ENCODE peak calls at places on chromosomes 11 and 22, in ten cellular contexts. One of them, this sample, is unnamed.

GRCh38 chr11:132632641-132633124 is 899.6 kb downstream of the OPCML start:
- DNase-seq in MM.1S: no peak
- DNase-seq in mesenchymal stem cell: peak; percentile 98
- DNase-seq in lower lobe of right lung: no peak
- DNase-seq in HCT116: no peak
- DNase-seq in tibial nerve: no peak
- DNase-seq in uterus: no peak
- DNase-seq in A549: peak; percentile 7
- DNase-seq in mammary epithelial cell: peak; percentile 97
- DNase-seq in testis: no peak
- DNase-seq in this sample: no peak

GRCh38 chr11:130829801-130830562 is 86.3 kb downstream of the SNX19 start:
- DNase-seq in MM.1S: no peak
- DNase-seq in mesenchymal stem cell: no peak
- DNase-seq in lower lobe of right lung: no peak
- DNase-seq in HCT116: no peak
- DNase-seq in tibial nerve: peak; percentile 41
- DNase-seq in uterus: peak; percentile 78
- DNase-seq in A549: no peak
- DNase-seq in mammary epithelial cell: no peak
- DNase-seq in testis: peak; percentile 76
- DNase-seq in this sample: no peak

GRCh38 chr11:58395581-58395980 is 11.1 kb downstream of the OR5B3 start:
- DNase-seq in MM.1S: no peak
- DNase-seq in mesenchymal stem cell: no peak
- DNase-seq in lower lobe of right lung: no peak
- DNase-seq in HCT116: no peak
- DNase-seq in tibial nerve: no peak
- DNase-seq in uterus: no peak
- DNase-seq in A549: no peak
- DNase-seq in mammary epithelial cell: peak; percentile 31
- DNase-seq in testis: no peak
- DNase-seq in this sample: no peak

GRCh38 chr11:2580061-2580421 is 119.8 kb downstream of the KCNQ1OT1 start:
- DNase-seq in MM.1S: no peak
- DNase-seq in mesenchymal stem cell: no peak
- DNase-seq in lower lobe of right lung: peak; percentile 19
- DNase-seq in HCT116: no peak
- DNase-seq in tibial nerve: peak; percentile 10
- DNase-seq in uterus: no peak
- DNase-seq in A549: no peak
- DNase-seq in mammary epithelial cell: no peak
- DNase-seq in testis: no peak
- DNase-seq in this sample: no peak

GRCh38 chr11:79241205-79241604 is 199.6 kb downstream of the TENM4 start:
- DNase-seq in MM.1S: no peak
- DNase-seq in mesenchymal stem cell: no peak
- DNase-seq in lower lobe of right lung: no peak
- DNase-seq in HCT116: no peak
- DNase-seq in tibial nerve: no peak
- DNase-seq in uterus: no peak
- DNase-seq in A549: no peak
- DNase-seq in mammary epithelial cell: no peak
- DNase-seq in testis: no peak
- DNase-seq in this sample: no peak

GRCh38 chr22:19398206-19398605 is 33.3 kb downstream of the HIRA start:
- DNase-seq in MM.1S: no peak
- DNase-seq in mesenchymal stem cell: no peak
- DNase-seq in lower lobe of right lung: no peak
- DNase-seq in HCT116: no peak
- DNase-seq in tibial nerve: no peak
- DNase-seq in uterus: no peak
- DNase-seq in A549: no peak
- DNase-seq in mammary epithelial cell: no peak
- DNase-seq in testis: no peak
- DNase-seq in this sample: no peak

GRCh38 chr11:112228706-112229105 is 2.5 kb downstream of the PTS start:
- DNase-seq in MM.1S: no peak
- DNase-seq in mesenchymal stem cell: no peak
- DNase-seq in lower lobe of right lung: no peak
- DNase-seq in HCT116: no peak
- DNase-seq in tibial nerve: no peak
- DNase-seq in uterus: no peak
- DNase-seq in A549: no peak
- DNase-seq in mammary epithelial cell: no peak
- DNase-seq in testis: no peak
- DNase-seq in this sample: no peak

GRCh38 chr11:132987936-132988335 is 544.4 kb downstream of the OPCML start:
- DNase-seq in MM.1S: no peak
- DNase-seq in mesenchymal stem cell: no peak
- DNase-seq in lower lobe of right lung: no peak
- DNase-seq in HCT116: no peak
- DNase-seq in tibial nerve: no peak
- DNase-seq in uterus: no peak
- DNase-seq in A549: no peak
- DNase-seq in mammary epithelial cell: no peak
- DNase-seq in testis: no peak
- DNase-seq in this sample: no peak

GRCh38 chr11:120013325-120014250 is 124.3 kb downstream of the TRIM29 start:
- DNase-seq in MM.1S: no peak
- DNase-seq in mesenchymal stem cell: peak; percentile 24
- DNase-seq in lower lobe of right lung: no peak
- DNase-seq in HCT116: peak; percentile 37
- DNase-seq in tibial nerve: no peak
- DNase-seq in uterus: peak; percentile 29
- DNase-seq in A549: peak; percentile 35
- DNase-seq in mammary epithelial cell: peak; percentile 40
- DNase-seq in testis: peak; percentile 77
- DNase-seq in this sample: peak; percentile 48

GRCh38 chr11:47216141-47216798 is 1.5 kb downstream of the DDB2 start:
- DNase-seq in MM.1S: peak; percentile 8
- DNase-seq in mesenchymal stem cell: peak; percentile 93
- DNase-seq in lower lobe of right lung: no peak
- DNase-seq in HCT116: peak; percentile 45
- DNase-seq in tibial nerve: no peak
- DNase-seq in uterus: peak; percentile 44
- DNase-seq in A549: peak; percentile 62
- DNase-seq in mammary epithelial cell: peak; percentile 81
- DNase-seq in testis: peak; percentile 40
- DNase-seq in this sample: peak; percentile 62

GRCh38 chr11:64534950-64535349 is 56.1 kb upstream of the SLC22A12 start:
- DNase-seq in MM.1S: no peak
- DNase-seq in mesenchymal stem cell: no peak
- DNase-seq in lower lobe of right lung: peak; percentile 17
- DNase-seq in HCT116: no peak
- DNase-seq in tibial nerve: no peak
- DNase-seq in uterus: no peak
- DNase-seq in A549: no peak
- DNase-seq in mammary epithelial cell: no peak
- DNase-seq in testis: no peak
- DNase-seq in this sample: no peak

GRCh38 chr11:116533186-116533825 is 239.5 kb downstream of the BUD13 start:
- DNase-seq in MM.1S: no peak
- DNase-seq in mesenchymal stem cell: no peak
- DNase-seq in lower lobe of right lung: no peak
- DNase-seq in HCT116: no peak
- DNase-seq in tibial nerve: no peak
- DNase-seq in uterus: no peak
- DNase-seq in A549: no peak
- DNase-seq in mammary epithelial cell: no peak
- DNase-seq in testis: no peak
- DNase-seq in this sample: no peak

GRCh38 chr11:65516135-65516968 is 8.5 kb upstream of the SCYL1 start:
- DNase-seq in MM.1S: no peak
- DNase-seq in mesenchymal stem cell: peak; percentile 47
- DNase-seq in lower lobe of right lung: peak; percentile 6
- DNase-seq in HCT116: no peak
- DNase-seq in tibial nerve: no peak
- DNase-seq in uterus: no peak
- DNase-seq in A549: no peak
- DNase-seq in mammary epithelial cell: no peak
- DNase-seq in testis: no peak
- DNase-seq in this sample: no peak

GRCh38 chr11:4543561-4543960 is 1.4 kb upstream of the OR52M1 start:
- DNase-seq in MM.1S: no peak
- DNase-seq in mesenchymal stem cell: no peak
- DNase-seq in lower lobe of right lung: no peak
- DNase-seq in HCT116: no peak
- DNase-seq in tibial nerve: no peak
- DNase-seq in uterus: no peak
- DNase-seq in A549: peak; percentile 13
- DNase-seq in mammary epithelial cell: peak; percentile 44
- DNase-seq in testis: no peak
- DNase-seq in this sample: no peak

GRCh38 chr11:44938066-44938691 is 12.5 kb downstream of the TP53I11 start:
- DNase-seq in MM.1S: no peak
- DNase-seq in mesenchymal stem cell: no peak
- DNase-seq in lower lobe of right lung: no peak
- DNase-seq in HCT116: no peak
- DNase-seq in tibial nerve: no peak
- DNase-seq in uterus: no peak
- DNase-seq in A549: no peak
- DNase-seq in mammary epithelial cell: no peak
- DNase-seq in testis: no peak
- DNase-seq in this sample: no peak
- H3K4me1 ChIP-seq in MM.1S: peaks cover 6% of the 10 kb centered on the region
- H3K4me1 ChIP-seq in mesenchymal stem cell: peaks cover 21% of the 10 kb centered on the region
- H3K4me1 ChIP-seq in lower lobe of right lung: peaks cover 23% of the 10 kb centered on the region
- H3K4me1 ChIP-seq in HCT116: no peaks in the 10 kb centered on the region
- H3K4me1 ChIP-seq in tibial nerve: peaks cover 7% of the 10 kb centered on the region
- H3K4me1 ChIP-seq in uterus: no peaks in the 10 kb centered on the region
- H3K4me1 ChIP-seq in A549: peaks cover 3% of the 10 kb centered on the region
- H3K4me1 ChIP-seq in mammary epithelial cell: no peaks in the 10 kb centered on the region
- H3K4me1 ChIP-seq in testis: peaks cover 3% of the 10 kb centered on the region
- H3K4me1 ChIP-seq in this sample: peaks cover 17% of the 10 kb centered on the region

GRCh38 chr11:12124306-12124705 is 13.9 kb downstream of the MICAL2 start:
- DNase-seq in MM.1S: no peak
- DNase-seq in mesenchymal stem cell: no peak
- DNase-seq in lower lobe of right lung: no peak
- DNase-seq in HCT116: no peak
- DNase-seq in tibial nerve: no peak
- DNase-seq in uterus: no peak
- DNase-seq in A549: no peak
- DNase-seq in mammary epithelial cell: no peak
- DNase-seq in testis: no peak
- DNase-seq in this sample: no peak
- H3K4me1 ChIP-seq in MM.1S: no peaks in the 10 kb centered on the region
- H3K4me1 ChIP-seq in mesenchymal stem cell: peaks cover 23% of the 10 kb centered on the region
- H3K4me1 ChIP-seq in lower lobe of right lung: peaks cover 69% of the 10 kb centered on the region
- H3K4me1 ChIP-seq in HCT116: peaks cover 63% of the 10 kb centered on the region
- H3K4me1 ChIP-seq in tibial nerve: peaks cover 11% of the 10 kb centered on the region
- H3K4me1 ChIP-seq in uterus: no peaks in the 10 kb centered on the region
- H3K4me1 ChIP-seq in A549: peaks cover 64% of the 10 kb centered on the region
- H3K4me1 ChIP-seq in mammary epithelial cell: peaks cover 91% of the 10 kb centered on the region
- H3K4me1 ChIP-seq in testis: peaks cover 54% of the 10 kb centered on the region
- H3K4me1 ChIP-seq in this sample: no peaks in the 10 kb centered on the region

GRCh38 chr22:39362271-39362670 is 12.5 kb downstream of the SYNGR1 start:
- DNase-seq in MM.1S: no peak
- DNase-seq in mesenchymal stem cell: no peak
- DNase-seq in lower lobe of right lung: no peak
- DNase-seq in HCT116: no peak
- DNase-seq in tibial nerve: no peak
- DNase-seq in uterus: no peak
- DNase-seq in A549: no peak
- DNase-seq in mammary epithelial cell: no peak
- DNase-seq in testis: peak; percentile 47
- DNase-seq in this sample: no peak

GRCh38 chr22:39360242-39360641 is 10.5 kb downstream of the SYNGR1 start:
- DNase-seq in MM.1S: no peak
- DNase-seq in mesenchymal stem cell: no peak
- DNase-seq in lower lobe of right lung: no peak
- DNase-seq in HCT116: no peak
- DNase-seq in tibial nerve: no peak
- DNase-seq in uterus: no peak
- DNase-seq in A549: no peak
- DNase-seq in mammary epithelial cell: no peak
- DNase-seq in testis: no peak
- DNase-seq in this sample: no peak

GRCh38 chr22:39361495-39361894 is 11.7 kb downstream of the SYNGR1 start:
- DNase-seq in MM.1S: no peak
- DNase-seq in mesenchymal stem cell: no peak
- DNase-seq in lower lobe of right lung: no peak
- DNase-seq in HCT116: no peak
- DNase-seq in tibial nerve: no peak
- DNase-seq in uterus: no peak
- DNase-seq in A549: no peak
- DNase-seq in mammary epithelial cell: no peak
- DNase-seq in testis: no peak
- DNase-seq in this sample: no peak

GRCh38 chr22:39359659-39360195 is 9.9 kb downstream of the SYNGR1 start:
- DNase-seq in MM.1S: no peak
- DNase-seq in mesenchymal stem cell: no peak
- DNase-seq in lower lobe of right lung: no peak
- DNase-seq in HCT116: no peak
- DNase-seq in tibial nerve: no peak
- DNase-seq in uterus: no peak
- DNase-seq in A549: no peak
- DNase-seq in mammary epithelial cell: no peak
- DNase-seq in testis: no peak
- DNase-seq in this sample: no peak

DNA sequence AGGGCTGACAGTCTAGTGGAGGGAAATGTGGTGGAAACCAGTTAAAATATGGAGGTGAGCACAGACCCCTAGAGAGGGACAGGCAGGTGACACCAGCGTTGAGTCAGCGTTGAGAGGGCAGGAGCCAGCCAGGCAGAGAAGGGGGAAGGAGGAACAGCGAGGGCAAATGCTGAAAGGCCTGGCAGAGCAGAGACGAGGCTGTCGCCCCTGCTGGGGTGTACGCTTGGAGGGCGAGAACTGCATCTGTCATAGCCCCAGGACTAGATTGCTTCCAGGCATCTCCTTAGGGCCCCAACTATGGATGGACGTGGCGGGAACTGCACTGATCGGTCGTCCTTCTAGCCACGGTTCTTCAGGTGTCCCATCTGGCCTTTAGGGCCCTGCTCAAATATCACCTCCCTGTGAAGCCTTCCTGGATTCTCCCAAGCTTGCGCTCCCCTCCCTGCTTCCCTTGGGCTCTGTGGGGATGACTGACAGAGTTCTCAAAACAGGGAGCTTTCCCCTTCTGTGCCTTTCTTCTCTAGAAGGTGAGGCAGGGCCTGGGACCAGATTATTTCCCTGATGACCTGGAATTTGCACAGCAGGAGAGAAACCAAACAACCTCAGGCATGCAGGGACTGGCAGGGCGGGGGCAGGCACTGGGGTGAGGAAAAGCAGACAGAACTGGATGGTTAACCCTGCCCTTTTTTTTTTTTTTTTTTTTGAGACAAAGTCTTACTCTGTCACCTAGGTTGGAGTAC is 11.1 kb downstream of the SYNGR1 start:
- DNase-seq in MM.1S: no peak
- DNase-seq in mesenchymal stem cell: no peak
- DNase-seq in lower lobe of right lung: no peak
- DNase-seq in HCT116: no peak
- DNase-seq in tibial nerve: no peak
- DNase-seq in uterus: no peak
- DNase-seq in A549: peak; percentile 29
- DNase-seq in mammary epithelial cell: peak; percentile 72
- DNase-seq in testis: no peak
- DNase-seq in this sample: no peak
- H3K4me1 ChIP-seq in MM.1S: peaks cover 3% of the 10 kb centered on the region
- H3K4me1 ChIP-seq in mesenchymal stem cell: peaks cover 66% of the 10 kb centered on the region
- H3K4me1 ChIP-seq in lower lobe of right lung: no peaks in the 10 kb centered on the region
- H3K4me1 ChIP-seq in HCT116: peaks cover 48% of the 10 kb centered on the region
- H3K4me1 ChIP-seq in tibial nerve: peaks cover 21% of the 10 kb centered on the region
- H3K4me1 ChIP-seq in uterus: no peaks in the 10 kb centered on the region
- H3K4me1 ChIP-seq in A549: no peaks in the 10 kb centered on the region
- H3K4me1 ChIP-seq in mammary epithelial cell: peaks cover 6% of the 10 kb centered on the region
- H3K4me1 ChIP-seq in testis: peaks cover 33% of the 10 kb centered on the region
- H3K4me1 ChIP-seq in this sample: peaks cover 35% of the 10 kb centered on the region

GRCh38 chr11:77512092-77512491 is 38.2 kb upstream of the PAK1 start:
- DNase-seq in MM.1S: no peak
- DNase-seq in mesenchymal stem cell: no peak
- DNase-seq in lower lobe of right lung: no peak
- DNase-seq in HCT116: no peak
- DNase-seq in tibial nerve: no peak
- DNase-seq in uterus: no peak
- DNase-seq in A549: no peak
- DNase-seq in mammary epithelial cell: no peak
- DNase-seq in testis: no peak
- DNase-seq in this sample: no peak
- H3K4me1 ChIP-seq in MM.1S: no peaks in the 10 kb centered on the region
- H3K4me1 ChIP-seq in mesenchymal stem cell: no peaks in the 10 kb centered on the region
- H3K4me1 ChIP-seq in lower lobe of right lung: peaks cover 4% of the 10 kb centered on the region
- H3K4me1 ChIP-seq in HCT116: peaks cover 3% of the 10 kb centered on the region
- H3K4me1 ChIP-seq in tibial nerve: no peaks in the 10 kb centered on the region
- H3K4me1 ChIP-seq in uterus: no peaks in the 10 kb centered on the region
- H3K4me1 ChIP-seq in A549: peaks cover 14% of the 10 kb centered on the region
- H3K4me1 ChIP-seq in mammary epithelial cell: peaks cover 24% of the 10 kb centered on the region
- H3K4me1 ChIP-seq in testis: no peaks in the 10 kb centered on the region
- H3K4me1 ChIP-seq in this sample: no peaks in the 10 kb centered on the region